ENCODE peak calls at places on chromosomes 5 and 9, in six cellular contexts. X, R, S, V, P and G are unnamed samples.

GRCh38 chr9:98678244-98678842 is 30.4 kb downstream of the GABBR2 start:
- DNase-seq in V (no peak), X (peak), P (no peak), S (no peak), R (peak), G (peak)

GRCh38 chr5:38707352-38708324 is 138.2 kb upstream of the OSMR start:
- DNase-seq in R (no peak), V (no peak), S (no peak), P (no peak), X (no peak), G (no peak)

GRCh38 chr5:26807231-26808199 is 230.9 kb downstream of the CDH9 start:
- DNase-seq in X (no peak), P (no peak), S (no peak), R (no peak), V (no peak), G (no peak)

GRCh38 chr5:177369050-177369912 is 11.6 kb downstream of the RGS14 start:
- DNase-seq in S (peak), R (no peak), P (no peak), V (no peak), X (peak), G (peak)

GRCh38 chr5:131976414-131977211 is 31.1 kb upstream of the MEIKIN start:
- DNase-seq in V (no peak), R (no peak), S (no peak), P (no peak), X (no peak), G (no peak)

GRCh38 chr9:109399258-109399767 is 78.5 kb upstream of the EPB41L4B start:
- DNase-seq in V (no peak), R (no peak), X (no peak), S (no peak), P (no peak), G (no peak)

GRCh38 chr5:94731471-94731870 is 113.0 kb downstream of the SLF1 start:
- DNase-seq in X (no peak), R (no peak), V (no peak), P (no peak), S (no peak), G (no peak)

GRCh38 chr5:2338686-2339085 is 412.8 kb downstream of the IRX2 start:
- DNase-seq in P (no peak), X (no peak), V (no peak), S (no peak), R (no peak), G (no peak)

GRCh38 chr9:136339173-136339957 is 12.0 kb downstream of the GPSM1 start:
- DNase-seq in S (peak), X (peak), R (peak), V (peak), P (no peak), G (peak)

GRCh38 chr5:120767171-120767820 is 303.2 kb downstream of the PRR16 start:
- DNase-seq in V (no peak), S (no peak), X (peak), P (no peak), R (no peak), G (peak)

GRCh38 chr9:27540537-27540936 is 10.9 kb upstream of the MOB3B start:
- DNase-seq in R (no peak), P (no peak), S (no peak), V (no peak), X (peak), G (peak)

GRCh38 chr5:74390306-74390637 is 250.3 kb downstream of the ENC1 start:
- DNase-seq in P (no peak), V (no peak), X (no peak), S (no peak), R (no peak), G (no peak)

GRCh38 chr9:130997925-130998595 is 10.9 kb upstream of the LAMC3 start:
- DNase-seq in R (peak), S (peak), P (peak), V (peak), X (peak), G (peak)

GRCh38 chr9:126393876-126394275 is 67.2 kb downstream of the MVB12B start:
- DNase-seq in P (no peak), R (no peak), S (no peak), X (no peak), V (no peak), G (peak)